ENCODE peak calls at places on chromosomes 13 and 19, in eight cellular contexts. R is AG10803, X is fibroblast of the aortic adventitia, Y is mucosa of descending colon, T is adrenal gland, C is cardiac muscle cell, H is heart right ventricle, Z is uterus. D is an unnamed sample.
A peak's percentile ranks its signal among the peaks of the same experiment; 100 is the strongest.

GRCh38 chr19:41373993-41374392 is 2.3 kb upstream of the TMEM91 start:
- DNase-seq in R (peak; percentile 91), X (peak; percentile 92), Y (peak; percentile 75), T (peak; percentile 76), C (peak; percentile 97), H (peak; percentile 90), Z (peak; percentile 87), D (peak; percentile 97)

GRCh38 chr19:49884109-49884508 is 6.6 kb downstream of the TBC1D17 start:
- DNase-seq in R (no peak), X (no peak), Y (no peak), T (no peak), C (no peak), H (no peak), Z (no peak), D (no peak)

GRCh38 chr19:13128583-13128982 is 10.5 kb downstream of the NACC1 start:
- DNase-seq in R (no peak), X (no peak), Y (no peak), T (no peak), C (no peak), H (no peak), Z (no peak), D (no peak)

GRCh38 chr13:47503468-47503867 is 497.6 kb downstream of the SUCLA2 start:
- DNase-seq in R (no peak), X (no peak), Y (no peak), T (no peak), C (no peak), H (no peak), Z (no peak), D (no peak)

GRCh38 chr13:41006951-41007350 is 12.2 kb downstream of the ELF1 start:
- DNase-seq in R (no peak), X (no peak), Y (no peak), T (no peak), C (no peak), H (no peak), Z (no peak), D (no peak)

GRCh38 chr13:44573790-44574465 is 2.2 kb downstream of the TSC22D1 start:
- DNase-seq in R (peak; percentile 67), X (peak; percentile 66), Y (peak; percentile 20), T (no peak), C (peak; percentile 63), H (no peak), Z (no peak), D (peak; percentile 78)

GRCh38 chr19:35341565-35342225 is 6.0 kb upstream of the FFAR1 start:
- DNase-seq in R (no peak), X (no peak), Y (no peak), T (no peak), C (no peak), H (no peak), Z (no peak), D (no peak)

GRCh38 chr19:13054605-13055212 is 47.9 kb downstream of the LYL1 start:
- DNase-seq in R (no peak), X (no peak), Y (no peak), T (no peak), C (no peak), H (no peak), Z (peak; percentile 77), D (no peak)

GRCh38 chr13:79886601-79887000 is 405.6 kb downstream of the NDFIP2 start:
- DNase-seq in R (no peak), X (no peak), Y (no peak), T (no peak), C (no peak), H (no peak), Z (no peak), D (no peak)

GRCh38 chr19:16660763-16661479 is at the start of gene TMEM38A:
- DNase-seq in R (no peak), X (no peak), Y (peak; percentile 55), T (peak; percentile 62), C (peak; percentile 9), H (peak; percentile 23), Z (peak; percentile 26), D (no peak)

GRCh38 chr13:32016631-32017030 is 14.9 kb upstream of the FRY start:
- DNase-seq in R (peak; percentile 50), X (no peak), Y (no peak), T (no peak), C (no peak), H (no peak), Z (no peak), D (no peak)

GRCh38 chr13:80828759-80829158 is 487.8 kb upstream of the SPRY2 start:
- DNase-seq in R (no peak), X (no peak), Y (no peak), T (no peak), C (no peak), H (no peak), Z (no peak), D (no peak)

GRCh38 chr13:90912247-90912646 is 435.2 kb upstream of the MIR17HG start:
- DNase-seq in R (no peak), X (no peak), Y (no peak), T (no peak), C (no peak), H (no peak), Z (no peak), D (no peak)

GRCh38 chr13:84430441-84430840 is 548.2 kb upstream of the SLITRK1 start:
- DNase-seq in R (no peak), X (peak; percentile 30), Y (no peak), T (no peak), C (no peak), H (no peak), Z (no peak), D (peak; percentile 13)

GRCh38 chr13:98480915-98481510 is 95.9 kb downstream of the STK24 start:
- DNase-seq in R (peak; percentile 25), X (no peak), Y (no peak), T (no peak), C (peak; percentile 21), H (no peak), Z (no peak), D (peak; percentile 77)

GRCh38 chr13:50613356-50613831 is 230.1 kb downstream of the DLEU7 start:
- DNase-seq in R (peak; percentile 34), X (peak; percentile 82), Y (no peak), T (no peak), C (peak; percentile 42), H (no peak), Z (no peak), D (no peak)

GRCh38 chr19:58059681-58060080 is 599 bp downstream of the ZNF135 start:
- DNase-seq in R (no peak), X (no peak), Y (no peak), T (no peak), C (no peak), H (no peak), Z (no peak), D (no peak)
- H3K4me3 ChIP-seq in R (peak overlapping the region; percentile 59), X (peak overlapping the region; percentile 58), Y (peak overlapping the region; percentile 14), T (peak overlapping the region; percentile 30), C (peak overlapping the region; percentile 56), H (peak overlapping the region; percentile 64), Z (peak overlapping the region; percentile 78), D (peak overlapping the region; percentile 63)

DNA sequence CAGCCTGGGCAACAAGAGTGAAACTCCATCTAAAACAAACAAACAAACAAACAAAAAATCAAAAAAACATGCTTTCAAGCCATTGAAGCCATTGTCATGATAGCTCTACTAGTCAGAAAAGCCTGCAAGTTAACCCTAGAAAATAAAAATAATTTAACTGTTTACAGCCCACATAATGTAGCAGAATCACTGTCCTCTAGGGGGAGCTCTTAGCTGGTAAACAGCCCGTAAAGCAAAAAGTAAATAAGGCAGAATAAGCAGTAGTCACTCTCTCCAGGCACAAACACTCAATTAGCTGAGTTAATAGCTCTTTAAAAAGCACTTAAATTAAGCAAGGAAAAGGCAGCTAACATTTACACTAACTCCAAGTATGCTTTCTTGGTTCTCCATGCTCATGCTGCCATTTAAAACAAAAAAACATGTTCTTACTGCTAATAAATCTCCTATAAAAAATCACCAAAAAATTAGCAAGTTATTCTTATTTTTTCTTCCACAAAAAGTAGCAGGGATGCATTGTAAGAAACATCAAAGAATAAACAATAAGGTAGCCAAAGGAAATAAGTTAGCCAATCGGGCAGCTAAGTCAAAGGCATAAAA is 11.3 kb downstream of the LILRB4 start:
- DNase-seq in R (peak; percentile 23), X (peak; percentile 13), Y (no peak), T (no peak), C (peak; percentile 40), H (no peak), Z (no peak), D (peak; percentile 41)
- TF ChIP-seq CTCF in R (peak; percentile 64), X (peak; percentile 26), Y (peak; percentile 30), T (peak; percentile 32), C (peak; percentile 63), H (peak; percentile 55), Z (peak; percentile 16), D (peak; percentile 55)

GRCh38 chr19:6773323-6773931 is 919 bp downstream of the VAV1 start:
- DNase-seq in R (no peak), X (no peak), Y (peak; percentile 40), T (peak; percentile 32), C (no peak), H (no peak), Z (no peak), D (no peak)

GRCh38 chr19:6769006-6769637 is 1.9 kb upstream of the SH2D3A start:
- DNase-seq in R (peak; percentile 15), X (peak; percentile 28), Y (no peak), T (no peak), C (peak; percentile 44), H (no peak), Z (no peak), D (peak; percentile 56)

GRCh38 chr19:6774821-6775707 is 2.6 kb downstream of the VAV1 start:
- DNase-seq in R (peak; percentile 25), X (peak; percentile 10), Y (no peak), T (no peak), C (peak; percentile 66), H (no peak), Z (no peak), D (peak; percentile 28)

GRCh38 chr19:6772866-6773322 is 386 bp downstream of the VAV1 start:
- DNase-seq in R (no peak), X (no peak), Y (no peak), T (no peak), C (no peak), H (no peak), Z (no peak), D (no peak)

DNA sequence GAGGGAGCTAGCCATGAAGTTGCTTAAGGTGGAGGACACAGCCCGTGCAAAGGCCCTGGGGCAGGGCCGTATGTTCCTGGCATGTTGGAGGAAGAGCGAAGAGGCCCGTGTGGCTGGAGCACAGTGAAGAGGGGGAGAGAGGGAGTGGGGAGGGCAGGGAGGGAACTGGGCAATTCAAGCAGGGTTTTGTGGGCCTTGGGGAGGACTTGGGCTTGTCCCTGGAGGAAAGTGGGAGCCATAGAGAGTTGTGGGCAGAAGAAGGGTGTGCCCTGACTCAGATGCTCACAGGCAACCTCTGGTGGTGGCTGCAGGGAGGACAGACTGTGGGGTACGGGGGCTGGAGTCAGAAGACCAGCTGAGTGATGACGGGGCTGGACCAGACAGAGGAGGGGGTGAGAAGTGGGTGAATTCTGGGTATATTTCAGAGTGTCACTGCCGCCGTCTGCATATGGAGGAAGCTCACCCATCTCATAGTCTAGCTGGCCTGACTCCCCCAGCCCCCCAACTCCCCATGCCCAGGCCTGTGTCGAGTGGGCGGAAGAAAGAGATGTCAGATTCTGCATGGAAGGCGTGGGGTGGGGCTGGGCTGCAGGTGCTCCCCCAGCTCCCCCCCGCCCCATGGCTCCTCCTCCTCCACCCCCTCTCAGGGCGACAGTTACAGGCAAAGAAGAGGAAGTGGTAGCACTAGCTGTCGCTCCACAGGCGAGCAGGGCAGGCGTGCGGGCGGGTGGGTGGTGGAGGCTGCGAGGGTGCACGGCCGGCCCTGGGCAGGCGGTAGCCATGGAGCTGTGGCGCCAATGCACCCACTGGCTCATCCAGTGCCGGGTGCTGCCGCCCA is at the start of gene VAV1:
- DNase-seq in R (no peak), X (no peak), Y (peak; percentile 79), T (no peak), C (no peak), H (peak; percentile 32), Z (no peak), D (no peak)
- H3K4me3 ChIP-seq in R (no peak within 1 kb of the TSS), X (no peak within 1 kb of the TSS), Y (peak within 1 kb of the TSS; percentile 22), T (no peak within 1 kb of the TSS), C (no peak within 1 kb of the TSS), H (peak within 1 kb of the TSS; percentile 40), Z (peak within 1 kb of the TSS; percentile 7), D (no peak within 1 kb of the TSS)

GRCh38 chr13:113373811-113374485 is 10.0 kb upstream of the GRTP1 start:
- DNase-seq in R (no peak), X (no peak), Y (no peak), T (no peak), C (no peak), H (no peak), Z (no peak), D (no peak)
- TF ChIP-seq CTCF in R (no peak), X (no peak), Y (no peak), T (no peak), C (no peak), H (no peak), Z (no peak), D (no peak)